ENCODE peak calls at places on chromosomes 16 and 17, in seven cellular contexts. One of them, this sample, is unnamed.

GRCh38 chr17:27323538-27324212 is 29.8 kb downstream of the WSB1 start:
- DNase-seq in omental fat pad: no peak
- DNase-seq in CD8-positive, alpha-beta T cell: no peak
- DNase-seq in gastrocnemius medialis: peak
- DNase-seq in fibroblast of the aortic adventitia: peak
- DNase-seq in PC-3: peak
- DNase-seq in AG04450: no peak
- DNase-seq in this sample: peak

GRCh38 chr17:55564077-55564476 is 52.8 kb upstream of the SMIM36 start:
- DNase-seq in omental fat pad: no peak
- DNase-seq in CD8-positive, alpha-beta T cell: no peak
- DNase-seq in gastrocnemius medialis: no peak
- DNase-seq in fibroblast of the aortic adventitia: peak
- DNase-seq in PC-3: no peak
- DNase-seq in AG04450: no peak
- DNase-seq in this sample: no peak

GRCh38 chr17:78903101-78903779 is at the start of gene CEP295NL:
- DNase-seq in omental fat pad: no peak
- DNase-seq in CD8-positive, alpha-beta T cell: no peak
- DNase-seq in gastrocnemius medialis: no peak
- DNase-seq in fibroblast of the aortic adventitia: no peak
- DNase-seq in PC-3: no peak
- DNase-seq in AG04450: no peak
- DNase-seq in this sample: no peak

GRCh38 chr17:38868095-38868967 is 1.5 kb upstream of the LASP1 start:
- DNase-seq in omental fat pad: peak
- DNase-seq in CD8-positive, alpha-beta T cell: no peak
- DNase-seq in gastrocnemius medialis: peak
- DNase-seq in fibroblast of the aortic adventitia: peak
- DNase-seq in PC-3: no peak
- DNase-seq in AG04450: no peak
- DNase-seq in this sample: no peak

GRCh38 chr17:51611585-51611984 is 351.2 kb downstream of the UTP18 start:
- DNase-seq in omental fat pad: no peak
- DNase-seq in CD8-positive, alpha-beta T cell: no peak
- DNase-seq in gastrocnemius medialis: no peak
- DNase-seq in fibroblast of the aortic adventitia: no peak
- DNase-seq in PC-3: no peak
- DNase-seq in AG04450: no peak
- DNase-seq in this sample: no peak

GRCh38 chr17:44940321-44940720 is 7.3 kb downstream of the KIF18B start:
- DNase-seq in omental fat pad: no peak
- DNase-seq in CD8-positive, alpha-beta T cell: no peak
- DNase-seq in gastrocnemius medialis: no peak
- DNase-seq in fibroblast of the aortic adventitia: peak
- DNase-seq in PC-3: peak
- DNase-seq in AG04450: no peak
- DNase-seq in this sample: no peak

GRCh38 chr16:20504418-20504817 is 53.1 kb downstream of the ACSM2A start:
- DNase-seq in omental fat pad: no peak
- DNase-seq in CD8-positive, alpha-beta T cell: no peak
- DNase-seq in gastrocnemius medialis: no peak
- DNase-seq in fibroblast of the aortic adventitia: no peak
- DNase-seq in PC-3: no peak
- DNase-seq in AG04450: no peak
- DNase-seq in this sample: no peak

GRCh38 chr16:67563708-67564468 is 1.6 kb downstream of the CTCF start:
- DNase-seq in omental fat pad: no peak
- DNase-seq in CD8-positive, alpha-beta T cell: peak
- DNase-seq in gastrocnemius medialis: peak
- DNase-seq in fibroblast of the aortic adventitia: peak
- DNase-seq in PC-3: peak
- DNase-seq in AG04450: peak
- DNase-seq in this sample: no peak

GRCh38 chr17:56937688-56938087 is 23.2 kb downstream of the COIL start:
- DNase-seq in omental fat pad: no peak
- DNase-seq in CD8-positive, alpha-beta T cell: no peak
- DNase-seq in gastrocnemius medialis: no peak
- DNase-seq in fibroblast of the aortic adventitia: peak
- DNase-seq in PC-3: peak
- DNase-seq in AG04450: no peak
- DNase-seq in this sample: no peak

GRCh38 chr16:2437032-2437790 is 8.0 kb downstream of the CCNF start:
- DNase-seq in omental fat pad: no peak
- DNase-seq in CD8-positive, alpha-beta T cell: no peak
- DNase-seq in gastrocnemius medialis: no peak
- DNase-seq in fibroblast of the aortic adventitia: no peak
- DNase-seq in PC-3: no peak
- DNase-seq in AG04450: no peak
- DNase-seq in this sample: no peak

GRCh38 chr17:41863074-41863843 is 2.0 kb downstream of the KLHL11 start:
- DNase-seq in omental fat pad: no peak
- DNase-seq in CD8-positive, alpha-beta T cell: no peak
- DNase-seq in gastrocnemius medialis: no peak
- DNase-seq in fibroblast of the aortic adventitia: no peak
- DNase-seq in PC-3: no peak
- DNase-seq in AG04450: no peak
- DNase-seq in this sample: no peak

GRCh38 chr16:79210629-79211028 is 389.9 kb downstream of the MAF start:
- DNase-seq in omental fat pad: no peak
- DNase-seq in CD8-positive, alpha-beta T cell: no peak
- DNase-seq in gastrocnemius medialis: no peak
- DNase-seq in fibroblast of the aortic adventitia: no peak
- DNase-seq in PC-3: no peak
- DNase-seq in AG04450: no peak
- DNase-seq in this sample: no peak

GRCh38 chr16:82855471-82855870 is 228.7 kb downstream of the CDH13 start:
- DNase-seq in omental fat pad: no peak
- DNase-seq in CD8-positive, alpha-beta T cell: no peak
- DNase-seq in gastrocnemius medialis: no peak
- DNase-seq in fibroblast of the aortic adventitia: peak
- DNase-seq in PC-3: no peak
- DNase-seq in AG04450: no peak
- DNase-seq in this sample: no peak

GRCh38 chr17:50638851-50639767 is 4.4 kb downstream of the ABCC3 start:
- DNase-seq in omental fat pad: peak
- DNase-seq in CD8-positive, alpha-beta T cell: no peak
- DNase-seq in gastrocnemius medialis: peak
- DNase-seq in fibroblast of the aortic adventitia: peak
- DNase-seq in PC-3: peak
- DNase-seq in AG04450: peak
- DNase-seq in this sample: peak

GRCh38 chr17:20187049-20187448 is 177.9 kb downstream of the SPECC1 start:
- DNase-seq in omental fat pad: no peak
- DNase-seq in CD8-positive, alpha-beta T cell: no peak
- DNase-seq in gastrocnemius medialis: no peak
- DNase-seq in fibroblast of the aortic adventitia: peak
- DNase-seq in PC-3: peak
- DNase-seq in AG04450: no peak
- DNase-seq in this sample: no peak

GRCh38 chr17:80948091-80948960 is 43.3 kb upstream of the CHMP6 start:
- DNase-seq in omental fat pad: no peak
- DNase-seq in CD8-positive, alpha-beta T cell: no peak
- DNase-seq in gastrocnemius medialis: no peak
- DNase-seq in fibroblast of the aortic adventitia: no peak
- DNase-seq in PC-3: no peak
- DNase-seq in AG04450: no peak
- DNase-seq in this sample: no peak

GRCh38 chr17:22703786-22704441 is 1011.6 kb downstream of the KCNJ18 start:
- DNase-seq in omental fat pad: no peak
- DNase-seq in CD8-positive, alpha-beta T cell: no peak
- DNase-seq in gastrocnemius medialis: no peak
- DNase-seq in fibroblast of the aortic adventitia: no peak
- DNase-seq in PC-3: no peak
- DNase-seq in AG04450: no peak
- DNase-seq in this sample: no peak

GRCh38 chr17:72219824-72220473 is 99.1 kb downstream of the SOX9 start:
- DNase-seq in omental fat pad: no peak
- DNase-seq in CD8-positive, alpha-beta T cell: no peak
- DNase-seq in gastrocnemius medialis: no peak
- DNase-seq in fibroblast of the aortic adventitia: no peak
- DNase-seq in PC-3: no peak
- DNase-seq in AG04450: no peak
- DNase-seq in this sample: no peak

GRCh38 chr17:29583324-29584248 is 5.9 kb downstream of the GIT1 start:
- DNase-seq in omental fat pad: no peak
- DNase-seq in CD8-positive, alpha-beta T cell: no peak
- DNase-seq in gastrocnemius medialis: no peak
- DNase-seq in fibroblast of the aortic adventitia: no peak
- DNase-seq in PC-3: no peak
- DNase-seq in AG04450: no peak
- DNase-seq in this sample: no peak

GRCh38 chr16:57480127-57480753 is 6.1 kb downstream of the DOK4 start:
- DNase-seq in omental fat pad: no peak
- DNase-seq in CD8-positive, alpha-beta T cell: no peak
- DNase-seq in gastrocnemius medialis: peak
- DNase-seq in fibroblast of the aortic adventitia: peak
- DNase-seq in PC-3: no peak
- DNase-seq in AG04450: no peak
- DNase-seq in this sample: no peak

GRCh38 chr16:89289428-89290395 is 72.2 kb downstream of the ZNF778 start:
- DNase-seq in omental fat pad: no peak
- DNase-seq in CD8-positive, alpha-beta T cell: peak
- DNase-seq in gastrocnemius medialis: peak
- DNase-seq in fibroblast of the aortic adventitia: peak
- DNase-seq in PC-3: peak
- DNase-seq in AG04450: peak
- DNase-seq in this sample: peak

GRCh38 chr16:11916524-11917285 is 949 bp upstream of the GSPT1 start:
- DNase-seq in omental fat pad: no peak
- DNase-seq in CD8-positive, alpha-beta T cell: no peak
- DNase-seq in gastrocnemius medialis: no peak
- DNase-seq in fibroblast of the aortic adventitia: peak
- DNase-seq in PC-3: peak
- DNase-seq in AG04450: no peak
- DNase-seq in this sample: peak

GRCh38 chr16:70402916-70403659 is 35.8 kb downstream of the ST3GAL2 start:
- DNase-seq in omental fat pad: no peak
- DNase-seq in CD8-positive, alpha-beta T cell: no peak
- DNase-seq in gastrocnemius medialis: no peak
- DNase-seq in fibroblast of the aortic adventitia: peak
- DNase-seq in PC-3: no peak
- DNase-seq in AG04450: no peak
- DNase-seq in this sample: no peak

GRCh38 chr16:49574826-49575225 is 201.2 kb downstream of the C16orf78 start:
- DNase-seq in omental fat pad: no peak
- DNase-seq in CD8-positive, alpha-beta T cell: no peak
- DNase-seq in gastrocnemius medialis: no peak
- DNase-seq in fibroblast of the aortic adventitia: no peak
- DNase-seq in PC-3: no peak
- DNase-seq in AG04450: no peak
- DNase-seq in this sample: no peak

GRCh38 chr16:24539295-24539849 is at the start of gene RBBP6:
- DNase-seq in omental fat pad: peak
- DNase-seq in CD8-positive, alpha-beta T cell: peak
- DNase-seq in gastrocnemius medialis: peak
- DNase-seq in fibroblast of the aortic adventitia: peak
- DNase-seq in PC-3: peak
- DNase-seq in AG04450: peak
- DNase-seq in this sample: peak
- TF ChIP-seq CTCF in omental fat pad: no peak
- TF ChIP-seq CTCF in CD8-positive, alpha-beta T cell: peak
- TF ChIP-seq CTCF in gastrocnemius medialis: no peak
- TF ChIP-seq CTCF in fibroblast of the aortic adventitia: peak
- TF ChIP-seq CTCF in PC-3: peak
- TF ChIP-seq CTCF in AG04450: peak
- TF ChIP-seq CTCF in this sample: peak

GRCh38 chr17:69913241-69914015 is 161.6 kb upstream of the KCNJ16 start:
- DNase-seq in omental fat pad: no peak
- DNase-seq in CD8-positive, alpha-beta T cell: no peak
- DNase-seq in gastrocnemius medialis: no peak
- DNase-seq in fibroblast of the aortic adventitia: peak
- DNase-seq in PC-3: no peak
- DNase-seq in AG04450: no peak
- DNase-seq in this sample: no peak
- TF ChIP-seq CTCF in omental fat pad: no peak
- TF ChIP-seq CTCF in CD8-positive, alpha-beta T cell: no peak
- TF ChIP-seq CTCF in gastrocnemius medialis: no peak
- TF ChIP-seq CTCF in fibroblast of the aortic adventitia: peak
- TF ChIP-seq CTCF in PC-3: no peak
- TF ChIP-seq CTCF in AG04450: no peak
- TF ChIP-seq CTCF in this sample: no peak

DNA sequence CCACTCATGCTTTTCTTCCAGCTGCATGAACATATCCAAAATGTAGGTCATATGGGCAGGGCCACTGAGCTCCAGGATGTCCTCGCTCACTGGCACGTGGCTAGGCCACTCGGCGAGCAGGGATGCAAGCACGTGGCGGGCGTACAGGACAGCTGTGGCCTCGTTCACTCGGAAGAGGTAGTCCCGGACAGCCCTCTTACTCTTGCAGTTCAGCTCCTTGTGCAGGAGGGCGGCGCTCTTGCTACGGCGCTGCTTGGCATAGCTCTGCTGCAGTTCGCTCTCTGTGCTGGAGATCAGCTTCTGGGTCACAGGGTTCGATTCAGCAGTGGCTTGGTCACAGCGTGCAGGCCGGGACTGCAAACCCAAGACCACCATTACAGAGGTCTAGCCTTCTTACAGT is 53.1 kb upstream of the ATP2A3 start:
- DNase-seq in omental fat pad: no peak
- DNase-seq in CD8-positive, alpha-beta T cell: no peak
- DNase-seq in gastrocnemius medialis: no peak
- DNase-seq in fibroblast of the aortic adventitia: no peak
- DNase-seq in PC-3: no peak
- DNase-seq in AG04450: no peak
- DNase-seq in this sample: no peak
- TF ChIP-seq CTCF in omental fat pad: no peak
- TF ChIP-seq CTCF in CD8-positive, alpha-beta T cell: no peak
- TF ChIP-seq CTCF in gastrocnemius medialis: peak
- TF ChIP-seq CTCF in fibroblast of the aortic adventitia: peak
- TF ChIP-seq CTCF in PC-3: peak
- TF ChIP-seq CTCF in AG04450: no peak
- TF ChIP-seq CTCF in this sample: no peak

DNA sequence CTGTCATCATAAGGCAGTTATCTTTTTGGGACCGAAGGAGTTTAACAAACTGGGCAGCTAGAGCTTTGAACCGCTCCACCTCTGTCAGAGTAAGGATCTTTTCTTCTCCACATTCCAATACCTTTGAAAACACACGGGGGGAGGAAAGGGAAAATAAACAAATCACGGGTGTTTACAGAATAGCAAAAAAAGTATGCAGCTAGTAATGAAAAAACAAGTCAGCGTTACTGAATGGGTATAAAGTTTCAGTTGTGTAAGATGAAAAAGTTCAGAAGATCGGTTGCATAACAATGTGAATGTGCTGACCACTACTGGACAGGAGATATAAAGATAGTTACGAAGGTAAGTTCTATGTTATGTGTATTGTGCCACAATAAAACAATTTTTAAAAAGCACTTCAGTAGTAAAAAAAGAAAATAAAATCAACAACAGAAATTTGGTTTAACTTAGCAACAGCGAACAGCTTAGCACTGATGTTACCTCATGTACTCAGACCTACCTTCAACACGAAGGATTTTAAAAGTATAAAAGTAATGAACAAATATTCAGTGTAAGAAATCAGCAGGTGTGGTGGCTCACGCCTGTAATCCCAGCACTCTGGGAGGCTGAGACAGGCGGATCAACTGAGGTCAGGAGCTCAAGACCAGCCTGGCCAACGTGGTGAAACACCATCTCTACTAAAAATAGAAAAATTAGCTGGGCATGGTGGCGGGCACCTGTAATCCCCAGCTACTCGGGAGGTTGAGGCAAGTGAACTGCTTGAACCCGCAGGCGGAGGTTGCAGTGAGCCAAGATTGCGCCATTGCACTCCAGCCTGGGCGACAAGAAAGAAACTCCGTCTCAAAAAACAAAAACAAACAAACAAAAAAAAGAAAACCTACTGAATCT is 34.3 kb downstream of the MARF1 start:
- DNase-seq in omental fat pad: no peak
- DNase-seq in CD8-positive, alpha-beta T cell: no peak
- DNase-seq in gastrocnemius medialis: no peak
- DNase-seq in fibroblast of the aortic adventitia: peak
- DNase-seq in PC-3: no peak
- DNase-seq in AG04450: peak
- DNase-seq in this sample: no peak
- TF ChIP-seq CTCF in omental fat pad: no peak
- TF ChIP-seq CTCF in CD8-positive, alpha-beta T cell: no peak
- TF ChIP-seq CTCF in gastrocnemius medialis: no peak
- TF ChIP-seq CTCF in fibroblast of the aortic adventitia: peak
- TF ChIP-seq CTCF in PC-3: no peak
- TF ChIP-seq CTCF in AG04450: peak
- TF ChIP-seq CTCF in this sample: no peak